ENCODE peak calls at places on chromosomes 12 and 14, in seven cellular contexts. W is T-cell, C is astrocyte of the hippocampus, U is C1 segment of cervical spinal cord, M is progenitor cell of endocrine pancreas, T is heart left ventricle, Q is kidney. A is an unnamed sample.

GRCh38 chr14:64095620-64096019 is 198.6 kb downstream of the ESR2 start:
- DNase-seq in U (no peak), C (peak; percentile 64), W (no peak), T (no peak), Q (no peak), M (no peak), A (no peak)

GRCh38 chr12:48696626-48697025 is 14.6 kb upstream of the KANSL2 start:
- DNase-seq in Q (no peak), U (no peak), T (no peak), M (no peak), W (no peak), C (no peak), A (no peak)

GRCh38 chr14:73741386-73741875 is 27.2 kb upstream of the PNMA1 start:
- DNase-seq in C (peak; percentile 86), U (no peak), M (no peak), T (peak; percentile 89), Q (peak; percentile 95), W (peak; percentile 55), A (peak; percentile 90)

GRCh38 chr12:120925740-120926563 is 21.8 kb upstream of the SPPL3 start:
- DNase-seq in M (no peak), T (no peak), Q (no peak), C (no peak), W (no peak), U (no peak), A (no peak)

GRCh38 chr14:58280954-58281787 is 17.2 kb upstream of the ARID4A start:
- DNase-seq in U (peak; percentile 1), C (peak; percentile 91), W (peak; percentile 35), M (no peak), T (peak; percentile 64), Q (no peak), A (no peak)

GRCh38 chr12:32107376-32108267 is 975 bp downstream of the BICD1 start:
- DNase-seq in M (peak; percentile 16), W (peak; percentile 13), U (peak; percentile 54), T (no peak), C (peak; percentile 79), Q (no peak), A (no peak)

GRCh38 chr12:26009593-26009992 is 51.1 kb downstream of the RASSF8 start:
- DNase-seq in M (no peak), U (no peak), C (no peak), W (no peak), Q (no peak), T (no peak), A (no peak)

GRCh38 chr14:23550827-23551265 is 719 bp downstream of the ZFHX2 start:
- DNase-seq in W (no peak), U (peak; percentile 63), M (no peak), T (no peak), C (peak; percentile 39), Q (peak; percentile 81), A (no peak)

GRCh38 chr12:91767237-91767636 is 378.4 kb downstream of the BTG1 start:
- DNase-seq in Q (no peak), M (no peak), C (no peak), W (no peak), T (no peak), U (no peak), A (no peak)

GRCh38 chr14:55366271-55366670 is 45.4 kb downstream of the ATG14 start:
- DNase-seq in U (no peak), M (no peak), Q (no peak), T (no peak), W (no peak), C (peak; percentile 27), A (no peak)